ENCODE peak calls at places on chromosomes 7 and 10, in six cellular contexts. B is psoas muscle; A is right atrium auricular region; F is cardiac muscle cell; H is CD4-positive, alpha-beta memory T cell; J is sigmoid colon. L is an unnamed sample.
A peak's percentile ranks its signal among the peaks of the same experiment; 100 is the strongest.

GRCh38 chr10:132420469-132421376 is 23.7 kb downstream of the PWWP2B start:
- DNase-seq in H (no peak), J (no peak), F (no peak), B (no peak), A (no peak), L (no peak)

GRCh38 chr10:43259981-43260761 is 6.7 kb downstream of the RASGEF1A start:
- DNase-seq in A (peak; percentile 58), J (peak; percentile 64), B (no peak), H (no peak), F (no peak), L (no peak)

GRCh38 chr10:51895209-51895608 is 195.8 kb upstream of the CSTF2T start:
- DNase-seq in B (peak; percentile 52), A (peak; percentile 82), J (peak; percentile 69), H (no peak), F (no peak), L (no peak)

GRCh38 chr10:112092529-112092928 is 91.0 kb downstream of the GPAM start:
- DNase-seq in J (no peak), B (no peak), H (no peak), F (no peak), A (no peak), L (no peak)

GRCh38 chr7:159175792-159176191 is 31.1 kb upstream of the VIPR2 start:
- DNase-seq in A (no peak), J (no peak), H (peak; percentile 27), B (no peak), F (no peak), L (no peak)

GRCh38 chr7:118169146-118169545 is 14.8 kb upstream of the LSM8 start:
- DNase-seq in B (no peak), J (no peak), A (no peak), F (no peak), H (no peak), L (no peak)

GRCh38 chr7:150876817-150877526 is 24.7 kb downstream of the AOC1 start:
- DNase-seq in B (no peak), A (peak; percentile 63), H (peak; percentile 54), J (peak; percentile 78), F (peak; percentile 79), L (no peak)

GRCh38 chr10:77850620-77851231 is 75.8 kb downstream of the DLG5 start:
- DNase-seq in H (no peak), F (no peak), J (no peak), A (no peak), B (no peak), L (no peak)

GRCh38 chr7:150964593-150965111 is 13.5 kb downstream of the KCNH2 start:
- DNase-seq in H (no peak), A (peak; percentile 74), F (peak; percentile 92), B (no peak), J (peak; percentile 91), L (no peak)

GRCh38 chr7:148963583-148964509 is 64.5 kb downstream of the PDIA4 start:
- DNase-seq in J (no peak), F (no peak), B (no peak), A (no peak), H (no peak), L (no peak)

GRCh38 chr10:99964791-99965190 is 45.0 kb downstream of the DNMBP start:
- DNase-seq in J (no peak), F (no peak), H (no peak), A (no peak), B (no peak), L (no peak)
- H3K27ac ChIP-seq in J (no peak overlapping the region), F (no peak overlapping the region), H (no peak overlapping the region), A (no peak overlapping the region), B (no peak overlapping the region), L (no peak overlapping the region)

GRCh38 chr7:100929811-100930174 is 19.5 kb upstream of the MUC3A start:
- DNase-seq in H (no peak), B (no peak), J (no peak), F (no peak), A (no peak), L (no peak)

GRCh38 chr7:100933735-100934134 is 15.6 kb upstream of the MUC3A start:
- DNase-seq in B (no peak), F (no peak), A (no peak), H (no peak), J (no peak), L (no peak)
- H3K27me3 ChIP-seq in B (no peaks in the 10 kb centered on the region), F (no peaks in the 10 kb centered on the region), A (no peaks in the 10 kb centered on the region), H (no peaks in the 10 kb centered on the region), J (no peaks in the 10 kb centered on the region), L (no peaks in the 10 kb centered on the region)

GRCh38 chr7:73830872-73831655 is at the start of gene CLDN4:
- DNase-seq in B (no peak), F (no peak), H (no peak), J (no peak), A (no peak), L (no peak)
- H3K27ac ChIP-seq in B (no peak within 1 kb of the TSS), F (no peak within 1 kb of the TSS), H (no peak within 1 kb of the TSS), J (no peak within 1 kb of the TSS), A (no peak within 1 kb of the TSS), L (peak within 1 kb of the TSS; percentile 89)

GRCh38 chr7:122311719-122312118 is 7.2 kb upstream of the FEZF1 start:
- DNase-seq in A (no peak), B (no peak), J (no peak), H (no peak), F (no peak), L (no peak)

GRCh38 chr7:122312789-122313188 is 8.2 kb upstream of the FEZF1 start:
- DNase-seq in J (no peak), F (no peak), B (no peak), A (no peak), H (no peak), L (no peak)

GRCh38 chr7:122314284-122314683 is 9.7 kb upstream of the FEZF1 start:
- DNase-seq in A (no peak), H (no peak), F (no peak), J (no peak), B (no peak), L (no peak)

GRCh38 chr7:122315507-122316466 is 11.2 kb upstream of the FEZF1 start:
- DNase-seq in B (no peak), F (no peak), A (no peak), J (no peak), H (no peak), L (no peak)

GRCh38 chr7:122316467-122317394 is 12.2 kb upstream of the FEZF1 start:
- DNase-seq in H (no peak), A (no peak), B (no peak), J (no peak), F (no peak), L (no peak)
- H3K27me3 ChIP-seq in H (peaks cover 7% of the 10 kb centered on the region), A (peaks cover 37% of the 10 kb centered on the region), B (no peaks in the 10 kb centered on the region), J (peaks cover 54% of the 10 kb centered on the region), F (peaks cover 100% of the 10 kb centered on the region), L (peaks cover 70% of the 10 kb centered on the region)

DNA sequence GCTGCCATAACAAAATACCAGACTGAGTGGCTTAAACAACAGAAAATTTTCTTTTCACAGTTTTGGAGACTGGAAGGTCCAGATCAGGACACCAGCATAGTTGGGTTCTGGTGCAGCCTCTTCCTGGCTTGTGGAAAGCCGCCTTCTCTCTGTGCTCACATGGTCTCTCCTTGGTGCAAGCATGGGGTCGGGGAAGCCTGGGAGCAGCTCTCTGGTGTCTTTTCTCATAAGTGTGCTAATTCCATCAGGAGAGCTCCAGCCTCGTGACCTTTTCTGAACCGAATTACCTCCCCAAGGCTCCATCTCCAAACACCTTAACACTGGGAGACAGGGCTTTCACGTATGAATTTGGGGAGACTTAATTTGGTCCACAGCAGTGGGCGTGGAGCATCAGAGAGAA is 4.8 kb upstream of the GTPBP4 start:
- DNase-seq in F (no peak), A (no peak), B (no peak), H (no peak), J (no peak), L (no peak)
- H3K27ac ChIP-seq in F (no peak overlapping the region), A (no peak overlapping the region), B (no peak overlapping the region), H (no peak overlapping the region), J (no peak overlapping the region), L (no peak overlapping the region)

DNA sequence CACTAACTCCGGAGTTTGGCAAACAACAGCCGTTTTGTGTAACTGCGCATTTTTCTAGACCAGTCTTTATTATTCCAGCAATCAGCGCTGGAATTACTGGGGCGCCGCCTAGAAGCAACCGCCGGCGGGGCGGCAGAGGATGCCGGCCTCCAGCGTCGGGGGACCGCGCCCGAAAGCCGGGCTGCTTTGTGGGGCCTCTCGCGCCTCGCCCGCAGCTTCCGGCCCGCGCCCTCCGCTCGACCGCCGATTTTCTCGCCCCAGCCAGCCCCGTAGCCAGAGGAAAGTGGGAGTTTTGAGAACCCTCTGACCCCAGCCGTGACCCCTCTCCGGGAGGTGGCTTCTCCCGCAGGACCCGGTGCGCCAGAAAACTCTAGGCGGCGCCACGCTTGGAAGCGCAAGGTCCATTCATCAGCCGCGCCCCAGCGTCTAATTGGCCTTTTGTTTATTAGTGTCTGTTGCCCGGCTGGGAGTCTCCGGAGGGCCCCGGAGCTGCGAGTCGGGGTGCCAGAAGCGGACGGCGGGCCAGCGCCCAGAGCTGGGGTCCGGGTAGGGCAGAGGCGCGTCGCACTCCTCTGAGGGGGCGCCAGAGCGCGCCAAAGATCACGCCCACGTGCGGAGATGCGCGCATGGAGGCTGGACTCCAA is 10.7 kb downstream of the EMX2 start:
- DNase-seq in B (peak; percentile 60), F (no peak), A (no peak), H (no peak), J (no peak), L (no peak)
- H3K27me3 ChIP-seq in B (no peaks in the 10 kb centered on the region), F (peaks cover 99% of the 10 kb centered on the region), A (peaks cover 8% of the 10 kb centered on the region), H (peaks cover 30% of the 10 kb centered on the region), J (peaks cover 78% of the 10 kb centered on the region), L (peaks cover 17% of the 10 kb centered on the region)

DNA sequence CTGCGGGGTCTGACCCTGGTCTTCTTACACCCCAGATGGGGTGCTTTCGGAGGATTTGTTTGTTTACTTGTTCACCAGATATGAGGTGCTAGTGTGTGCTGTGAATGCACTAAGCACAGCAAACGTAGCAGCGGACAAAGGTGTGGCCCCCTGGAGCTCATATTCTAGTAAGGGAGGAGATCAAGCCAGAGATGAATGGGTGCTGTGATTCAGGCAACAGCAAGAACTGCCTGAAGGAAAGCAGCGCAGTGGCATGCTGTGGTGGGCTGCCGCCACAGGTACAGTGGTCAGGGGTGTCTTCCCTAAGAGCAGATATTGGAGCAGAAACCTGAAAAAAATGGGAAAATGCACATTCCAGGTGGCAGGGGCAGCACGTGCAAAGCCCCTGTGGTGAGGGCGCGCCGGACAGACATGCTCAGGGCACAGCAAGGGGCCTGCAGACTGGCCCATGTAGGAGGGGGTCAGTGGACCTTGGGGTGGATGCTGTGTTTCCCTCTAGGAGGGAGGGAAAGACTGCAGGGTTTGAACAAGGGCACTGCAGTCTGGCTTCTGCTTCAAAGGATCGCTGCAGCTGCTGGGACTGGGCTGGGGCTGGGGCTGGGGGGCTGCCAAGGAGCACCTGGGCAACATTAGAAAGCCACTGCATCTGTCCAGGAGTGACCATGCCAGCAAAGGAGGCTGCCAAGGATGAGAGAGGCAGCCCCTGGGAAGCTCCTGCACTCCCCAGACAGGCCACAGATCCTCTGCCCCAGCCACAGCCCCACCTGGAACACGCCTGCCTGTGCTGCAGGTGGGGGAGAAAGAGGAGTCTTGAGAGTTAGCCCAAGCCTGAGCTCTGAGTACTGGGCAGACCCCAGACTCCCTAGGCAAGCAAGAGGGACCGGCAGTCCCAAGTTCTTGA is 922 bp upstream of the DEPP1 start:
- DNase-seq in J (peak; percentile 66), A (no peak), B (peak; percentile 66), H (no peak), F (no peak), L (no peak)
- H3K27ac ChIP-seq in J (peak overlapping the region; percentile 91), A (peak overlapping the region; percentile 96), B (peak overlapping the region; percentile 96), H (no peak overlapping the region), F (peak overlapping the region; percentile 91), L (peak overlapping the region; percentile 84)

L was measured in esophagus squamous epithelium.